ENCODE peak calls at places on chromosomes 7 and 10, in six cellular contexts. C is body of pancreas, T is IMR-90, R is GM12865, F is stomach, B is AG04449. Z is an unnamed sample.

GRCh38 chr10:49403363-49403762 is 7.5 kb upstream of the DRGX start:
- DNase-seq in F (no peak), T (no peak), B (no peak), C (no peak), R (no peak), Z (no peak)

GRCh38 chr10:43623351-43623750 is 17.1 kb downstream of the ZNF485 start:
- DNase-seq in T (peak; percentile 13), B (no peak), F (no peak), C (no peak), R (no peak), Z (no peak)

GRCh38 chr10:3527144-3527543 is 257.9 kb downstream of the KLF6 start:
- DNase-seq in T (peak; percentile 55), C (no peak), B (peak; percentile 53), F (no peak), R (no peak), Z (peak; percentile 48)

GRCh38 chr7:79897166-79897565 is 237.5 kb upstream of the GNAI1 start:
- DNase-seq in T (peak; percentile 34), B (peak; percentile 9), C (no peak), F (no peak), R (no peak), Z (no peak)

GRCh38 chr10:1323951-1324350 is 267.8 kb downstream of the WDR37 start:
- DNase-seq in B (no peak), C (no peak), T (no peak), R (peak; percentile 20), F (no peak), Z (no peak)

GRCh38 chr10:101063548-101064414 is 2.0 kb downstream of the KAZALD1 start:
- DNase-seq in C (no peak), F (no peak), T (no peak), R (no peak), B (no peak), Z (no peak)

GRCh38 chr7:7408001-7408770 is 127.5 kb downstream of the COL28A1 start:
- DNase-seq in B (no peak), R (no peak), T (no peak), C (no peak), F (peak; percentile 57), Z (no peak)

GRCh38 chr10:132844069-132844809 is 58.3 kb upstream of the NKX6-2 start:
- DNase-seq in C (no peak), R (no peak), F (no peak), T (no peak), B (no peak), Z (no peak)

GRCh38 chr10:62166331-62167154 is 102.1 kb downstream of the RTKN2 start:
- DNase-seq in R (peak; percentile 65), T (peak; percentile 65), C (peak; percentile 14), B (peak; percentile 64), F (peak; percentile 66), Z (peak; percentile 97)

GRCh38 chr7:57403601-57404342 is 46.2 kb upstream of the ZNF716 start:
- DNase-seq in B (no peak), F (no peak), T (no peak), R (no peak), C (no peak), Z (no peak)

GRCh38 chr10:79055892-79056291 is 12.9 kb upstream of the ZMIZ1 start:
- DNase-seq in C (no peak), F (peak; percentile 20), T (no peak), B (no peak), R (no peak), Z (no peak)

GRCh38 chr7:11182736-11183135 is 209.1 kb downstream of the PHF14 start:
- DNase-seq in C (no peak), R (no peak), B (peak; percentile 28), F (no peak), T (peak; percentile 36), Z (peak; percentile 13)

GRCh38 chr10:130485958-130486680 is 349.9 kb downstream of the GLRX3 start:
- DNase-seq in C (no peak), R (no peak), B (no peak), F (no peak), T (no peak), Z (no peak)

GRCh38 chr7:137439829-137440433 is 96.4 kb upstream of the PTN start:
- DNase-seq in R (no peak), C (no peak), B (no peak), F (no peak), T (no peak), Z (no peak)

GRCh38 chr7:140607441-140607989 is 33.1 kb downstream of the DENND2A start:
- DNase-seq in F (no peak), B (no peak), T (peak; percentile 91), C (peak; percentile 39), R (no peak), Z (no peak)

GRCh38 chr10:82245906-82246305 is 370.9 kb downstream of the NRG3 start:
- DNase-seq in B (no peak), T (no peak), R (no peak), C (no peak), F (no peak), Z (no peak)

DNA sequence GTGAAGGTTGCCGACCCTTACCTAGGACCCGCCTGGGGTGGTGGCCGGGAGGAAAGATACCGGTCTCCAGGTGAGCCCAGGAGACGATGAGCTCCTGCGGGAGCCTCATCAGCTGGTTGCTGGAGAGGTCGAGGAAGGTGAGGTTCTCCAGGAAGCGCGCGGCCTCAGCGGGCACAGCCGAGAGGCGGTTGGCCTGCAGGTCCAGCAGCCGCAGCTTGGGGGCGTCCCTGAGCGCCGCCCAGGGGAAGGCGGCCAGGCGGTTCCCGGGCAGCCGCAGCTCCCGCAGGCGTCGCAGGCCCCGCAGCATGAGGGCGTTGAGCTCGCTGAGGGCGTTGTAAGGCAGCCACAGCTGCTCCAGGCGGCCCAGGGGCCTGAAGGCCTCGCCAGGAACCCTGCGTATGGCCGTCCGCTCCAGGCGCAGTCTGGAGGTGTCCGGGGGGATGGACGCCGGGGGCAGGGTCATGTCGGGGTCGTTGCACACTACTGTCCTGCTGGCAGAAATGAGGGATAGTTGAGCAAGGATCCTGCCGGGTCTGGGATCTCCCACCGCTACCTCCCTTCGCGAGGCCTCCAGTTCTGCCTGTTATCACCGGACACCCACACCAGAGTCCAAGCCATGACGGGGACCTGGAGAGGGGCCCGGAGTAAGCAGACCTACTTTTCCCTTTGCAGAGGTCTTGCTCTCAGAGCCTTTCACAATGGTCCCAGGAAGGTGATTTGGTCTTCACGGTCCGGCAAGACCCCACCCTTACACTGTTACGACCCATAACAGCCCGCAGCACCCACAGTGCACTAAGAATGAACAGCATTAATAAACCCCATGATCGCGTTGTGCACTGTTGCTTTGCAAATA is 3.9 kb downstream of the LRIT1 start:
- DNase-seq in R (no peak), C (no peak), F (no peak), T (no peak), B (no peak), Z (no peak)
- TF ChIP-seq CTCF in R (no peak), C (no peak), F (no peak), T (peak; percentile 4), B (no peak), Z (no peak)

GRCh38 chr10:88890681-88891371 is 10.8 kb downstream of the STAMBPL1 start:
- DNase-seq in T (peak; percentile 56), F (no peak), B (no peak), C (no peak), R (no peak), Z (no peak)
- H3K4me3 ChIP-seq in T (no peak overlapping the region), F (no peak overlapping the region), B (no peak overlapping the region), C (no peak overlapping the region), R (no peak overlapping the region), Z (no peak overlapping the region)

DNA sequence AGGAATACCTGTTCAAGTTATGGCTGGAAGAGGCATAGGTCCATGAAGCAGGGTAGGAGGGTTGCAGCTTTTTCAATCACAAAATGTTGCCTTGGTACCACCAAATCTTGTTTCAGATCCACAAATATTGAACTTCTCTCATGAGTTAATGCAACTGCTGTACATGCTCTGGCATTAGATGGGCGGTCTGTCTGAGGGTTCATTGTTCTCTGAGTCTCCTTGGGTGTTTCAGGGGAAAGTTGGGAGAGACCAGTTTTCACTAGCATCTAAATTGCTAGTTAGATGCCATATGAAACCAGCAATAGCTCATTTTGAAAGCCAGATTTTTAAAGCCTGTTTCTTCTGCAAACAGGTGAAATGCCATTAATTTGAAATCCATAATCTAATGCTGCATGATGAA is 27.8 kb upstream of the ELMO1 start:
- DNase-seq in R (no peak), F (no peak), C (no peak), T (no peak), B (no peak), Z (no peak)
- TF ChIP-seq CTCF in R (no peak), F (no peak), C (no peak), T (no peak), B (no peak), Z (no peak)

GRCh38 chr7:29567174-29567573 is 3.5 kb downstream of the PRR15 start:
- DNase-seq in C (no peak), F (no peak), T (no peak), R (no peak), B (no peak), Z (no peak)

GRCh38 chr7:29565634-29565981 is 2.0 kb downstream of the PRR15 start:
- DNase-seq in R (no peak), B (no peak), T (no peak), F (no peak), C (no peak), Z (no peak)

GRCh38 chr7:29565186-29565540 is 1.5 kb downstream of the PRR15 start:
- DNase-seq in B (no peak), R (no peak), C (no peak), F (no peak), T (peak; percentile 1), Z (no peak)

GRCh38 chr7:29564455-29565185 is 985 bp downstream of the PRR15 start:
- DNase-seq in R (no peak), B (no peak), T (peak; percentile 2), F (peak; percentile 81), C (peak; percentile 59), Z (no peak)

GRCh38 chr7:29565982-29566746 is 2.5 kb downstream of the PRR15 start:
- DNase-seq in C (no peak), R (no peak), T (no peak), F (no peak), B (no peak), Z (no peak)
- H3K4me3 ChIP-seq in C (no peak overlapping the region), R (no peak overlapping the region), T (no peak overlapping the region), F (peak overlapping the region; percentile 55), B (peak overlapping the region; percentile 42), Z (peak overlapping the region; percentile 48)

DNA sequence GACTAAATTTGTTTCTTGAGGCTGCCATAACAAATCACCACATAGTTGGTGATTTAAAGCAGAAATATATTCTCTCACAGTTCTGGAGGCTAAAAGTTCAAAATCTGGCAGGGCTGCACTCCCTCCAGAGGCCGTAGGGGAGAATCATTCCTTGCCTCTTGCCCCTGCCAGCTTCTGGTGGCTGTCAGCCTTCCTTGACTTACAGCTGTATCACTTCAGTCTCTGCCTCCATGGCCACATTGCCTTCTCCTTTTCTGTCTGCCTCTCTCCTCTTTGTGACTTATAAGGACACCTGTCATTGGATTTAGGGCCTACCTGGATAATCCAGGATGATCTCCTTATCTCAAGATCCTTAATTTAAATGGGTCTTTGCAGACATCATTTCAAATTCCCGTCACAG is 5.8 kb upstream of the LRRC4 start:
- DNase-seq in R (no peak), F (no peak), T (no peak), B (no peak), C (no peak), Z (no peak)
- TF ChIP-seq CTCF in R (no peak), F (no peak), T (no peak), B (no peak), C (no peak), Z (peak; percentile 1)

DNA sequence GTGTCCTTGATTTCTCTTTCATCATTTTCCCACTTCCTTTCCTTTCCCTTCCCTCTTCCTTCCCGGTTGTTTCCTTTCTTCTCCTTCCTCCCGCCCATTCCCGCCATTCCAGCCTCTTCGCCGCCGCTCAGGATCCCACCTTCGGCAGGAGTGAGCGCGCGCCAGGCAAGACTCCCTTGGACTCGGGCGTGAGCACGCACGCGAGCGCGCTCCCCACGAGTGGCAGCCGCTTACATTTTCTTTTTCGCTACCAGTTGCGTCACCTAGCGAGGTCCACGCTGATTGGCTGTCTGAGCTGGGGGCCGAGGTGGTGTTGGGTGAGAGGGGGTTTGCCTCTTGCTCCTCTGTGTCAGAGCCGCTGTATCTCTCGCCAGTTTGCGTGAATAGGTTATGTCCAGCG is 11.8 kb downstream of the ZAN start:
- DNase-seq in B (no peak), T (peak; percentile 53), R (peak; percentile 85), C (no peak), F (peak; percentile 25), Z (no peak)
- H3K4me3 ChIP-seq in B (peak overlapping the region; percentile 50), T (peak overlapping the region; percentile 46), R (peak overlapping the region; percentile 55), C (no peak overlapping the region), F (peak overlapping the region; percentile 39), Z (peak overlapping the region; percentile 1)